ENCODE peak calls at places on chromosomes 3 and 15, in five cellular contexts. O, N, Q, G and T are unnamed samples.
A peak's percentile ranks its signal among the peaks of the same experiment; 100 is the strongest.

GRCh38 chr3:23685484-23686258 is 120.1 kb upstream of the UBE2E1 start:
- DNase-seq in O (no peak), N (peak; percentile 78), Q (peak; percentile 94), G (peak; percentile 77), T (no peak)

GRCh38 chr3:38314112-38314766 is 32.1 kb downstream of the SLC22A14 start:
- DNase-seq in O (no peak), Q (no peak), G (no peak), N (no peak), T (no peak)

GRCh38 chr3:144189044-144189443 is 217.4 kb downstream of the DIPK2A start:
- DNase-seq in O (no peak), Q (no peak), N (no peak), G (no peak), T (peak; percentile 1)

GRCh38 chr3:42451546-42452230 is 41.3 kb upstream of the LYZL4 start:
- DNase-seq in Q (no peak), O (no peak), G (no peak), N (no peak), T (no peak)

GRCh38 chr3:156892701-156893100 is 66.5 kb downstream of the LEKR1 start:
- DNase-seq in O (no peak), Q (no peak), N (no peak), G (no peak), T (no peak)

GRCh38 chr15:25763206-25763880 is 99.8 kb downstream of the ATP10A start:
- DNase-seq in O (no peak), N (no peak), Q (no peak), G (no peak), T (no peak)

GRCh38 chr3:64266065-64266874 is 41.0 kb upstream of the PRICKLE2 start:
- DNase-seq in G (peak; percentile 61), N (no peak), Q (no peak), O (no peak), T (no peak)

GRCh38 chr15:31381801-31382692 is 55.4 kb downstream of the KLF13 start:
- DNase-seq in Q (no peak), O (no peak), G (no peak), N (no peak), T (no peak)

GRCh38 chr15:74443100-74443909 is 9.5 kb upstream of the SEMA7A start:
- DNase-seq in N (no peak), O (no peak), G (no peak), Q (no peak), T (no peak)

GRCh38 chr3:139355502-139355901 is 11.7 kb downstream of the MRPS22 start:
- DNase-seq in O (no peak), N (no peak), Q (no peak), G (peak; percentile 45), T (no peak)

GRCh38 chr3:42061711-42062408 is 29.3 kb upstream of the TRAK1 start:
- DNase-seq in O (no peak), N (peak; percentile 85), Q (no peak), G (peak; percentile 74), T (no peak)

GRCh38 chr3:155983834-155984474 is 113.5 kb downstream of the GMPS start:
- DNase-seq in N (no peak), O (no peak), G (no peak), Q (no peak), T (no peak)

GRCh38 chr15:59622289-59622688 is 10.7 kb downstream of the GCNT3 start:
- DNase-seq in O (no peak), G (no peak), N (no peak), Q (peak; percentile 45), T (no peak)

GRCh38 chr3:149816986-149817385 is 4.0 kb downstream of the RNF13 start:
- DNase-seq in N (no peak), O (no peak), Q (no peak), G (no peak), T (no peak)

GRCh38 chr3:126081618-126082333 is 2.1 kb downstream of the SLC41A3 start:
- DNase-seq in Q (peak; percentile 22), G (no peak), O (no peak), N (peak; percentile 86), T (no peak)

GRCh38 chr3:129723558-129724324 is 117.3 kb upstream of the PLXND1 start:
- DNase-seq in N (peak; percentile 44), G (peak; percentile 64), O (no peak), Q (no peak), T (no peak)

GRCh38 chr3:58452176-58452575 is 18.5 kb upstream of the PDHB start:
- DNase-seq in O (no peak), Q (no peak), N (no peak), G (no peak), T (no peak)

GRCh38 chr15:92092391-92092790 is 238.9 kb downstream of the SLCO3A1 start:
- DNase-seq in G (no peak), N (no peak), O (no peak), Q (no peak), T (no peak)

GRCh38 chr15:40702077-40702476 is 7.1 kb downstream of the RAD51 start:
- DNase-seq in O (no peak), Q (no peak), G (no peak), N (no peak), T (no peak)
- H3K27ac ChIP-seq in O (no peak overlapping the region), Q (no peak overlapping the region), G (no peak overlapping the region), N (no peak overlapping the region), T (no peak overlapping the region)

GRCh38 chr15:96728591-96728990 is 398.1 kb downstream of the NR2F2 start:
- DNase-seq in Q (no peak), G (no peak), N (no peak), O (no peak), T (no peak)
- H3K27me3 ChIP-seq in Q (no peaks in the 10 kb centered on the region), G (no peaks in the 10 kb centered on the region), N (no peaks in the 10 kb centered on the region), O (no peaks in the 10 kb centered on the region), T (no peaks in the 10 kb centered on the region)

GRCh38 chr3:51388286-51389029 is 2.6 kb upstream of the RBM15B start:
- DNase-seq in G (no peak), N (no peak), Q (no peak), O (no peak), T (no peak)
- H3K4me1 ChIP-seq in G (peaks cover 23% of the 10 kb centered on the region), N (peaks cover 44% of the 10 kb centered on the region), Q (peaks cover 36% of the 10 kb centered on the region), O (peaks cover 58% of the 10 kb centered on the region), T (no peaks in the 10 kb centered on the region)

DNA sequence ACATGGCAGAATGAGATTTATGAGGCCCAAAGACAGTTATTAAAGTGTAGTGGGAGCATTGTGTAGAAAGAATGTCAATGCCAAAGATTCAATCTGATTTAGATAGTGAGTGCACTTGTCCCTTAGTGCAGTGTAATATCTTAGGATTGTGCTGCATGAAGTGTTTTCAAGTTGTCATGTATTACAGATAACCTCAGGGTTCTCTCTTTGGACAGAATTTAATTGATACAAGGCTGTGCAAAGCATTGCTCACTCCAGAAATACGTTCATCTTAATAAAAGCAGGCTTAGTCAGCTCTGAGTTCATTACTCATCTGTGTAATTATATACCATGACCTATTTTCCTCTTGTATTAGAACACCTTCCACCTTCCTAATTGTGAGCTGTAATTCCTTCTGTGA is 16.0 kb upstream of the GPR171 start:
- DNase-seq in N (no peak), O (no peak), Q (no peak), G (no peak), T (no peak)
- H3K27ac ChIP-seq in N (peak overlapping the region; percentile 60), O (no peak overlapping the region), Q (no peak overlapping the region), G (no peak overlapping the region), T (no peak overlapping the region)

DNA sequence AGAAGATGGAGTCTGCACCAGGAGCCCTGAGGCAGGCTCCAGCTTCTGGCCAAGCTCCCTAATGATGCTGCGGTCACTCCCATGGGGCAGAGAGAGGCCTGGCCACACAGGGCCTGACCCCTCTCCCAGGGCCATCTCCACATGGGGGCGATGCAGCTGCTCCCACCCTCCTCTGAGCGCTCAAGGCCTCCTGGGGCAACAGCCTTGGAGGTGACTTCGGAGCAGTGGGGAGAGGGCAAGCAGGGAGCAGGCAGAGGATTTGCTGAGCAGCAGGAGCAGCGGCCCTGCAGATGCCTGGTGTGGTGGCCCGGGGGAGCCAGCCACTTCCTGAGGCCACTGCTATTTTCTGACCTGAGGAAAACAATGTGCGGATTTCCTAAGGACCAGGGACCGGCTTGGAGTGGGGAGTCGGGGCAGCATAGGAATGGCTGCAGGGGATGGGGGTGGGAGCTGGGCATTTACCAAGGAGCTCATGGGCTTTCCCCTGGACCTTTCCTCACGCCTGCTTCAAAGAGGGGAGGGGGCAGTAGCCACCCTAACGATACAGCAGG is 81.6 kb upstream of the RPL32 start:
- DNase-seq in Q (no peak), N (no peak), O (no peak), G (no peak), T (no peak)
- H3K27me3 ChIP-seq in Q (no peaks in the 10 kb centered on the region), N (no peaks in the 10 kb centered on the region), O (no peaks in the 10 kb centered on the region), G (no peaks in the 10 kb centered on the region), T (no peaks in the 10 kb centered on the region)